ENCODE peak calls at places on chromosomes 16 and 17, in ten cellular contexts. H is fibroblast of lung, P is fibroblast of the aortic adventitia, L is GM23248, V is PC-3, T is cardiac fibroblast, J is AG04450, E is IMR-90, F is epithelial cell of esophagus, U is pancreas. Y is an unnamed sample.

GRCh38 chr17:27818311-27819170 is 18.2 kb upstream of the NOS2 start:
- DNase-seq in H (no peak), P (peak), L (no peak), V (no peak), T (peak), J (no peak), E (no peak), F (no peak), U (no peak), Y (no peak)

GRCh38 chr16:12348733-12349704 is 372.5 kb downstream of the SNX29 start:
- DNase-seq in H (no peak), P (no peak), L (no peak), V (no peak), T (no peak), J (no peak), E (no peak), F (no peak), U (no peak), Y (no peak)

GRCh38 chr17:68290268-68290954 is 516 bp downstream of the SLC16A6 start:
- DNase-seq in H (no peak), P (no peak), L (peak), V (peak), T (no peak), J (no peak), E (no peak), F (no peak), U (no peak), Y (no peak)

GRCh38 chr16:69408451-69408850 is 16.0 kb upstream of the CYB5B start:
- DNase-seq in H (no peak), P (no peak), L (no peak), V (no peak), T (no peak), J (no peak), E (no peak), F (peak), U (no peak), Y (no peak)

GRCh38 chr16:86022381-86022960 is 123.5 kb downstream of the IRF8 start:
- DNase-seq in H (no peak), P (no peak), L (no peak), V (no peak), T (no peak), J (no peak), E (no peak), F (no peak), U (no peak), Y (no peak)

GRCh38 chr17:38872671-38873385 is 3.0 kb downstream of the LASP1 start:
- DNase-seq in H (no peak), P (no peak), L (peak), V (no peak), T (no peak), J (no peak), E (no peak), F (no peak), U (peak), Y (no peak)

GRCh38 chr17:40323731-40324650 is 15.0 kb downstream of the RARA start:
- DNase-seq in H (peak), P (peak), L (peak), V (peak), T (peak), J (no peak), E (peak), F (no peak), U (no peak), Y (peak)

GRCh38 chr16:78092755-78093154 is 6.7 kb upstream of the WWOX start:
- DNase-seq in H (no peak), P (no peak), L (no peak), V (no peak), T (no peak), J (no peak), E (no peak), F (no peak), U (no peak), Y (no peak)

GRCh38 chr16:87757841-87758426 is 7.9 kb downstream of the KLHDC4 start:
- DNase-seq in H (no peak), P (no peak), L (peak), V (peak), T (no peak), J (peak), E (peak), F (peak), U (no peak), Y (peak)

GRCh38 chr16:64417711-64418227 is 704.1 kb downstream of the CDH11 start:
- DNase-seq in H (peak), P (peak), L (peak), V (no peak), T (peak), J (no peak), E (peak), F (no peak), U (no peak), Y (peak)

GRCh38 chr16:86239381-86239780 is 270.9 kb upstream of the FOXF1 start:
- DNase-seq in H (no peak), P (no peak), L (no peak), V (no peak), T (no peak), J (no peak), E (no peak), F (no peak), U (no peak), Y (no peak)

GRCh38 chr17:78223765-78224164 is 7.7 kb upstream of the TMEM235 start:
- DNase-seq in H (no peak), P (no peak), L (no peak), V (no peak), T (no peak), J (no peak), E (no peak), F (no peak), U (no peak), Y (no peak)

GRCh38 chr17:73279704-73280103 is 18.0 kb upstream of the CPSF4L start:
- DNase-seq in H (no peak), P (no peak), L (no peak), V (no peak), T (no peak), J (no peak), E (no peak), F (no peak), U (no peak), Y (no peak)

GRCh38 chr17:27633312-27634025 is 2.5 kb downstream of the LGALS9 start:
- DNase-seq in H (peak), P (peak), L (no peak), V (no peak), T (peak), J (no peak), E (peak), F (no peak), U (peak), Y (peak)

GRCh38 chr17:11177340-11177739 is 63.7 kb upstream of the SHISA6 start:
- DNase-seq in H (no peak), P (no peak), L (no peak), V (no peak), T (no peak), J (no peak), E (no peak), F (no peak), U (no peak), Y (no peak)

GRCh38 chr16:69924777-69925191 is 26.4 kb upstream of the CLEC18A start:
- DNase-seq in H (peak), P (peak), L (peak), V (no peak), T (peak), J (peak), E (peak), F (peak), U (peak), Y (peak)

GRCh38 chr16:87375426-87376135 is 8.0 kb downstream of the FBXO31 start:
- DNase-seq in H (no peak), P (peak), L (peak), V (no peak), T (peak), J (no peak), E (peak), F (peak), U (no peak), Y (peak)

GRCh38 chr17:68800731-68801130 is 154.5 kb downstream of the ABCA8 start:
- DNase-seq in H (no peak), P (peak), L (peak), V (no peak), T (peak), J (no peak), E (peak), F (no peak), U (no peak), Y (peak)

GRCh38 chr17:7252176-7253043 is at the start of gene ELP5:
- DNase-seq in H (peak), P (peak), L (peak), V (peak), T (peak), J (peak), E (peak), F (peak), U (peak), Y (peak)

GRCh38 chr17:74697477-74697876 is 15.2 kb downstream of the CD300LF start:
- DNase-seq in H (no peak), P (no peak), L (no peak), V (no peak), T (no peak), J (no peak), E (no peak), F (no peak), U (no peak), Y (no peak)

GRCh38 chr17:36728030-36728991 is 126.9 kb downstream of the MRM1 start:
- DNase-seq in H (no peak), P (no peak), L (no peak), V (no peak), T (no peak), J (no peak), E (no peak), F (no peak), U (no peak), Y (no peak)

GRCh38 chr16:12017583-12017982 is 41.0 kb downstream of the SNX29 start:
- DNase-seq in H (peak), P (peak), L (peak), V (no peak), T (peak), J (peak), E (peak), F (no peak), U (no peak), Y (peak)

GRCh38 chr17:61574542-61575351 is 16.3 kb downstream of the NACA2 start:
- DNase-seq in H (peak), P (peak), L (peak), V (peak), T (peak), J (no peak), E (peak), F (peak), U (peak), Y (peak)

GRCh38 chr17:82790391-82790790 is 38.5 kb downstream of the TBCD start:
- DNase-seq in H (no peak), P (no peak), L (no peak), V (no peak), T (no peak), J (no peak), E (no peak), F (no peak), U (no peak), Y (no peak)

GRCh38 chr16:86946396-86946795 is 368.0 kb downstream of the FOXL1 start:
- DNase-seq in H (no peak), P (peak), L (no peak), V (peak), T (no peak), J (no peak), E (peak), F (no peak), U (no peak), Y (no peak)

GRCh38 chr17:39916918-39917317 is 1.5 kb downstream of the GSDMB start:
- DNase-seq in H (no peak), P (peak), L (no peak), V (no peak), T (peak), J (no peak), E (peak), F (no peak), U (no peak), Y (peak)

GRCh38 chr16:31880322-31880979 is 6.8 kb downstream of the ZNF267 start:
- DNase-seq in H (peak), P (peak), L (peak), V (peak), T (peak), J (no peak), E (peak), F (peak), U (peak), Y (peak)

GRCh38 chr17:73498854-73499597 is 145.2 kb downstream of the SDK2 start:
- DNase-seq in H (no peak), P (no peak), L (no peak), V (no peak), T (no peak), J (no peak), E (no peak), F (no peak), U (no peak), Y (no peak)

GRCh38 chr17:19897901-19898300 is 30.2 kb upstream of the ULK2 start:
- DNase-seq in H (peak), P (peak), L (peak), V (peak), T (peak), J (peak), E (peak), F (peak), U (no peak), Y (peak)

GRCh38 chr17:5488752-5489151 is 2.4 kb downstream of the MIS12 start:
- DNase-seq in H (no peak), P (no peak), L (no peak), V (no peak), T (no peak), J (no peak), E (no peak), F (no peak), U (no peak), Y (no peak)

GRCh38 chr17:55238931-55239297 is 25.8 kb upstream of the HLF start:
- DNase-seq in H (no peak), P (no peak), L (peak), V (no peak), T (peak), J (no peak), E (no peak), F (peak), U (peak), Y (no peak)

GRCh38 chr17:61469474-61469873 is 17.3 kb downstream of the TBX4 start:
- DNase-seq in H (no peak), P (no peak), L (no peak), V (no peak), T (no peak), J (no peak), E (no peak), F (no peak), U (no peak), Y (no peak)

GRCh38 chr16:23145608-23146007 is 3.6 kb downstream of the USP31 start:
- DNase-seq in H (peak), P (peak), L (peak), V (peak), T (peak), J (no peak), E (peak), F (peak), U (no peak), Y (peak)

GRCh38 chr16:30903002-30903401 is 6.6 kb downstream of the CTF1 start:
- DNase-seq in H (no peak), P (no peak), L (no peak), V (no peak), T (no peak), J (no peak), E (no peak), F (no peak), U (no peak), Y (no peak)

GRCh38 chr17:37792787-37793186 is 47.9 kb upstream of the HNF1B start:
- DNase-seq in H (no peak), P (no peak), L (peak), V (no peak), T (no peak), J (no peak), E (peak), F (peak), U (no peak), Y (peak)

GRCh38 chr16:24178496-24178895 is 77.6 kb upstream of the CACNG3 start:
- DNase-seq in H (no peak), P (no peak), L (peak), V (no peak), T (no peak), J (no peak), E (no peak), F (peak), U (no peak), Y (no peak)

GRCh38 chr16:708959-709358 is 3.4 kb upstream of the FBXL16 start:
- DNase-seq in H (no peak), P (no peak), L (no peak), V (no peak), T (no peak), J (no peak), E (no peak), F (no peak), U (no peak), Y (no peak)

GRCh38 chr16:708019-708418 is 2.4 kb upstream of the FBXL16 start:
- DNase-seq in H (no peak), P (no peak), L (no peak), V (no peak), T (no peak), J (no peak), E (no peak), F (no peak), U (no peak), Y (no peak)

GRCh38 chr16:711084-711483 is 3.8 kb upstream of the METRN start:
- DNase-seq in H (no peak), P (no peak), L (no peak), V (no peak), T (no peak), J (no peak), E (no peak), F (no peak), U (no peak), Y (no peak)

GRCh38 chr16:710500-711075 is 4.3 kb upstream of the METRN start:
- DNase-seq in H (no peak), P (no peak), L (no peak), V (no peak), T (no peak), J (no peak), E (no peak), F (no peak), U (no peak), Y (no peak)

GRCh38 chr16:709651-710499 is 4.3 kb upstream of the FBXL16 start:
- DNase-seq in H (peak), P (peak), L (peak), V (peak), T (peak), J (peak), E (peak), F (peak), U (peak), Y (peak)
- H3K4me3 ChIP-seq in H (no peak), P (no peak), L (no peak), V (no peak), T (no peak), J (peak), E (no peak), F (no peak), U (no peak), Y (no peak)

GRCh38 chr16:81718637-81719036 is 60.5 kb upstream of the PLCG2 start:
- DNase-seq in H (no peak), P (no peak), L (no peak), V (no peak), T (no peak), J (no peak), E (no peak), F (no peak), U (no peak), Y (no peak)
- H3K4me3 ChIP-seq in H (no peak), P (no peak), L (no peak), V (no peak), T (no peak), J (no peak), E (no peak), F (peak), U (no peak), Y (no peak)

GRCh38 chr17:43314582-43314981 is 80.8 kb upstream of the RNU2-1 start:
- DNase-seq in H (no peak), P (peak), L (peak), V (no peak), T (peak), J (no peak), E (no peak), F (no peak), U (peak), Y (no peak)

GRCh38 chr17:43308999-43309398 is 75.2 kb upstream of the RNU2-1 start:
- DNase-seq in H (no peak), P (no peak), L (no peak), V (no peak), T (no peak), J (no peak), E (no peak), F (no peak), U (peak), Y (no peak)

GRCh38 chr17:43315369-43315768 is 81.6 kb upstream of the RNU2-1 start:
- DNase-seq in H (no peak), P (no peak), L (no peak), V (no peak), T (no peak), J (no peak), E (no peak), F (no peak), U (no peak), Y (no peak)

GRCh38 chr17:43309505-43310329 is 75.9 kb upstream of the RNU2-1 start:
- DNase-seq in H (no peak), P (peak), L (no peak), V (no peak), T (no peak), J (no peak), E (no peak), F (no peak), U (peak), Y (no peak)

DNA sequence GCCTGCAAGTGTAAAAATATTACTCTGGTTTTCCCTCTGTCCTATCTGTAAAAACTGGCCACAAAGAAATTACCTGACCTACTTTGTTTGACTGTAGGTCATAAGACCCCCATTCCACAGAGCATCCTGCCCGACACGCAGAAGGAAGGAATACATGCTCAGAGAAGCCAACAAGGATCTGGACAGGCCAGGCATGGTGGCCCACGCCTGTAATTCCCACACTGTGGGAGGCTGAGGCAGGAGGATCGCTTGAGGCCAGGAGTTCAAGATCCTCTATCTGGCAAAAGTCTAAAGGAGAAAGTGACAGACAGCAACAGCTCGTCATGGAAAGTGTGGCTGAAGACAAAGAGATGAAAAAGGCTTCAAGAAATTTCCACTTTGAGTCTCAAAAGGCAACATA is 78.2 kb upstream of the RNU2-1 start:
- DNase-seq in H (no peak), P (no peak), L (no peak), V (no peak), T (no peak), J (no peak), E (no peak), F (no peak), U (no peak), Y (no peak)
- H3K4me3 ChIP-seq in H (no peak), P (no peak), L (no peak), V (no peak), T (no peak), J (no peak), E (no peak), F (no peak), U (no peak), Y (no peak)

GRCh38 chr17:29826045-29826692 is 103.9 kb downstream of the SSH2 start:
- DNase-seq in H (no peak), P (no peak), L (no peak), V (no peak), T (no peak), J (no peak), E (no peak), F (no peak), U (no peak), Y (no peak)
- H3K4me3 ChIP-seq in H (no peak), P (no peak), L (no peak), V (no peak), T (no peak), J (no peak), E (no peak), F (no peak), U (no peak), Y (no peak)

DNA sequence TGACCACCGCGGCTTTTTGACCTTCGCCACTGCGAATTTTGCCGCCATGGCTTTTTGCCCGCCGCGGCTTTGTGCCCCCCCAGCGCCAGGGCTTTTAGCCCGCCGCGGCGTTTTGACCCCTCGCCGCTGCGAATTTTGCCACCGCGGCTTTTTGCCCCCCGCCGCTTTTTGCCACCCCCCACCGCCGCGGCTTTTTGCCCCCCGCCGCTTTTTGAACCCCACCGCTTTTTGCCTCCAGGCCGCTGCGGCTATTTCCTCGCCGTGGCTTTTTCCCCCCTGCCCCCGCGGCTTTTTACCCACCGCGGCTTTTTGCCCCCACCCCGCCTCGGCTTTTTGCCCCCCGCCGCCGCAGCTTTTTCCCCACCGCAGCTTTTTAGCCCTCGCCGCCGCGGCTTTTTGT is 134.8 kb upstream of the TP53TG3C start:
- DNase-seq in H (no peak), P (no peak), L (no peak), V (no peak), T (no peak), J (no peak), E (no peak), F (no peak), U (no peak), Y (no peak)
- H3K4me3 ChIP-seq in H (no peak), P (no peak), L (no peak), V (no peak), T (no peak), J (no peak), E (no peak), F (no peak), U (no peak), Y (no peak)

GRCh38 chr17:50239913-50240312 is 34.4 kb upstream of the TMEM92 start:
- DNase-seq in H (no peak), P (no peak), L (peak), V (no peak), T (no peak), J (no peak), E (no peak), F (no peak), U (no peak), Y (no peak)

GRCh38 chr17:50238594-50239287 is 35.5 kb upstream of the TMEM92 start:
- DNase-seq in H (peak), P (peak), L (peak), V (peak), T (peak), J (no peak), E (peak), F (peak), U (no peak), Y (peak)

DNA sequence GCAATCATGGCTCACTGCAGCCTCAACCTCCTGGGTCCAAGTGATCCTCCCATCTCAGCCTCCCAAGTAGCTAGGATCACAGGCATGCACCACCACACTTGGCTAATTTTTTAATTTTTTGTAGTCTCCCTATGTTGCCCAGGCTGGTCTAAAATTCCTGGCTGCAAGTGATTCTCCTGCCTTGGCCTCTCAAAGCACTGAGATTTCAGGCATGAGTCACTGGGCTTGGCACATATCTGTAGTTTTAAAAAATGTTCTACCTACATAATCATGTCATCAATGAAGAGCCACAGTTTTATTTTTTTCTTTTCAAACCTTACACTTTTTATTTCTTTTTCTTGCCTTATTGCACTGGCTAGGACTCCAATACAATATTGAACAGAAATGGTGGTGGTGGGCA is 33.1 kb upstream of the COL1A1 start:
- DNase-seq in H (no peak), P (peak), L (peak), V (peak), T (no peak), J (no peak), E (no peak), F (peak), U (no peak), Y (peak)
- H3K4me3 ChIP-seq in H (no peak), P (no peak), L (no peak), V (no peak), T (no peak), J (no peak), E (no peak), F (no peak), U (no peak), Y (no peak)

Y was measured in fibroblast of mammary gland.